ENCODE peak calls at places on chromosomes 6 and 20, in eight cellular contexts. N, J, I, X, T, P, B and M are unnamed samples.

GRCh38 chr6:130697661-130698535 is 129.3 kb upstream of the SMLR1 start:
- DNase-seq in N (peak), J (peak), I (no peak), X (peak), T (peak), P (peak), B (no peak), M (no peak)

GRCh38 chr6:41451515-41452163 is 94.5 kb upstream of the FOXP4 start:
- DNase-seq in N (no peak), J (peak), I (no peak), X (no peak), T (no peak), P (no peak), B (peak), M (no peak)

GRCh38 chr6:163212123-163212522 is 202.4 kb upstream of the QKI start:
- DNase-seq in N (no peak), J (no peak), I (no peak), X (no peak), T (no peak), P (no peak), B (no peak), M (no peak)

GRCh38 chr6:30044630-30045029 is 16.4 kb upstream of the POLR1H start:
- DNase-seq in N (no peak), J (peak), I (no peak), X (peak), T (no peak), P (no peak), B (no peak), M (no peak)

GRCh38 chr6:46044876-46045617 is 29.4 kb upstream of the CLIC5 start:
- DNase-seq in N (peak), J (peak), I (no peak), X (peak), T (no peak), P (no peak), B (peak), M (no peak)

GRCh38 chr6:21523652-21524051 is 69.9 kb upstream of the SOX4 start:
- DNase-seq in N (no peak), J (no peak), I (no peak), X (no peak), T (no peak), P (no peak), B (no peak), M (no peak)

GRCh38 chr6:26538936-26539615 is 910 bp downstream of the HMGN4 start:
- DNase-seq in N (peak), J (no peak), I (no peak), X (no peak), T (no peak), P (no peak), B (no peak), M (no peak)

GRCh38 chr20:64185276-64185900 is 21.1 kb downstream of the MYT1 start:
- DNase-seq in N (no peak), J (no peak), I (no peak), X (no peak), T (no peak), P (no peak), B (no peak), M (no peak)

GRCh38 chr6:34816635-34817301 is 24.9 kb downstream of the BLTP3A start:
- DNase-seq in N (no peak), J (no peak), I (no peak), X (no peak), T (no peak), P (no peak), B (no peak), M (no peak)

GRCh38 chr6:90008189-90008907 is 114.1 kb downstream of the GJA10 start:
- DNase-seq in N (no peak), J (no peak), I (no peak), X (no peak), T (no peak), P (no peak), B (no peak), M (no peak)

GRCh38 chr6:37168809-37169457 is 1.0 kb upstream of the PIM1 start:
- DNase-seq in N (peak), J (no peak), I (no peak), X (no peak), T (peak), P (peak), B (no peak), M (no peak)

GRCh38 chr6:13708679-13709261 is 2.9 kb downstream of the RANBP9 start:
- DNase-seq in N (no peak), J (peak), I (no peak), X (peak), T (no peak), P (no peak), B (no peak), M (no peak)

GRCh38 chr6:38131527-38131965 is 312.0 kb downstream of the ZFAND3 start:
- DNase-seq in N (peak), J (peak), I (no peak), X (peak), T (no peak), P (no peak), B (no peak), M (no peak)

GRCh38 chr6:36840471-36841461 is 1.5 kb upstream of the CPNE5 start:
- DNase-seq in N (no peak), J (peak), I (no peak), X (no peak), T (peak), P (peak), B (peak), M (no peak)

GRCh38 chr6:111423960-111424846 is 58.8 kb downstream of the REV3L start:
- DNase-seq in N (no peak), J (peak), I (no peak), X (peak), T (no peak), P (no peak), B (no peak), M (no peak)

GRCh38 chr6:45709834-45710233 is 305.8 kb downstream of the CLIC5 start:
- DNase-seq in N (no peak), J (peak), I (no peak), X (no peak), T (no peak), P (no peak), B (no peak), M (no peak)

GRCh38 chr6:137958809-137959565 is 91.9 kb downstream of the TNFAIP3 start:
- DNase-seq in N (no peak), J (peak), I (no peak), X (no peak), T (no peak), P (no peak), B (no peak), M (no peak)

GRCh38 chr6:159501558-159501957 is 191.5 kb downstream of the SOD2 start:
- DNase-seq in N (no peak), J (no peak), I (no peak), X (no peak), T (no peak), P (no peak), B (no peak), M (no peak)

GRCh38 chr20:32524871-32525501 is 60.1 kb downstream of the NOL4L start:
- DNase-seq in N (no peak), J (no peak), I (no peak), X (no peak), T (peak), P (no peak), B (peak), M (no peak)

GRCh38 chr20:61660559-61660958 is 405.1 kb downstream of the TAF4 start:
- DNase-seq in N (no peak), J (no peak), I (no peak), X (no peak), T (no peak), P (no peak), B (no peak), M (no peak)

GRCh38 chr6:160343144-160343543 is 5.0 kb upstream of the SLC22A3 start:
- DNase-seq in N (no peak), J (no peak), I (no peak), X (no peak), T (no peak), P (no peak), B (no peak), M (no peak)

GRCh38 chr6:149864578-149865535 is 698 bp upstream of the LRP11 start:
- DNase-seq in N (peak), J (peak), I (no peak), X (peak), T (no peak), P (peak), B (no peak), M (no peak)

GRCh38 chr6:132734694-132735236 is 20.9 kb upstream of the VNN1 start:
- DNase-seq in N (no peak), J (peak), I (no peak), X (no peak), T (no peak), P (peak), B (no peak), M (no peak)

GRCh38 chr20:3712279-3712873 is at the start of gene SIGLEC1:
- DNase-seq in N (no peak), J (peak), I (no peak), X (no peak), T (no peak), P (no peak), B (peak), M (no peak)

GRCh38 chr6:36544228-36544627 is 3.1 kb downstream of the STK38 start:
- DNase-seq in N (no peak), J (peak), I (no peak), X (no peak), T (no peak), P (no peak), B (no peak), M (no peak)

GRCh38 chr20:21099653-21100589 is 6.2 kb downstream of the LINC00237 start:
- DNase-seq in N (peak), J (peak), I (peak), X (no peak), T (peak), P (peak), B (peak), M (no peak)

GRCh38 chr20:24245093-24245492 is 224.3 kb upstream of the SYNDIG1 start:
- DNase-seq in N (no peak), J (no peak), I (no peak), X (no peak), T (no peak), P (no peak), B (no peak), M (no peak)

GRCh38 chr20:62808211-62808865 is 3.7 kb downstream of the OGFR start:
- DNase-seq in N (peak), J (peak), I (peak), X (peak), T (peak), P (peak), B (peak), M (peak)

GRCh38 chr6:142827356-142827755 is 117.6 kb downstream of the HIVEP2 start:
- DNase-seq in N (no peak), J (no peak), I (no peak), X (no peak), T (no peak), P (no peak), B (peak), M (no peak)

GRCh38 chr6:166333172-166333995 is 9.0 kb downstream of the SFT2D1 start:
- DNase-seq in N (no peak), J (no peak), I (no peak), X (no peak), T (no peak), P (no peak), B (no peak), M (no peak)

GRCh38 chr20:39534846-39535245 is 572.7 kb downstream of the DHX35 start:
- DNase-seq in N (no peak), J (no peak), I (no peak), X (no peak), T (peak), P (peak), B (no peak), M (no peak)

GRCh38 chr20:35004051-35004725 is 48.5 kb downstream of the MYH7B start:
- DNase-seq in N (no peak), J (no peak), I (no peak), X (no peak), T (peak), P (no peak), B (peak), M (no peak)

GRCh38 chr6:71468038-71468437 is 179.4 kb downstream of the OGFRL1 start:
- DNase-seq in N (no peak), J (no peak), I (no peak), X (no peak), T (no peak), P (no peak), B (no peak), M (no peak)

GRCh38 chr20:58038123-58038654 is 190.3 kb downstream of the ANKRD60 start:
- DNase-seq in N (no peak), J (no peak), I (no peak), X (no peak), T (no peak), P (no peak), B (no peak), M (no peak)

GRCh38 chr6:101439790-101440189 is 46.3 kb downstream of the GRIK2 start:
- DNase-seq in N (no peak), J (no peak), I (no peak), X (peak), T (no peak), P (no peak), B (no peak), M (no peak)

DNA sequence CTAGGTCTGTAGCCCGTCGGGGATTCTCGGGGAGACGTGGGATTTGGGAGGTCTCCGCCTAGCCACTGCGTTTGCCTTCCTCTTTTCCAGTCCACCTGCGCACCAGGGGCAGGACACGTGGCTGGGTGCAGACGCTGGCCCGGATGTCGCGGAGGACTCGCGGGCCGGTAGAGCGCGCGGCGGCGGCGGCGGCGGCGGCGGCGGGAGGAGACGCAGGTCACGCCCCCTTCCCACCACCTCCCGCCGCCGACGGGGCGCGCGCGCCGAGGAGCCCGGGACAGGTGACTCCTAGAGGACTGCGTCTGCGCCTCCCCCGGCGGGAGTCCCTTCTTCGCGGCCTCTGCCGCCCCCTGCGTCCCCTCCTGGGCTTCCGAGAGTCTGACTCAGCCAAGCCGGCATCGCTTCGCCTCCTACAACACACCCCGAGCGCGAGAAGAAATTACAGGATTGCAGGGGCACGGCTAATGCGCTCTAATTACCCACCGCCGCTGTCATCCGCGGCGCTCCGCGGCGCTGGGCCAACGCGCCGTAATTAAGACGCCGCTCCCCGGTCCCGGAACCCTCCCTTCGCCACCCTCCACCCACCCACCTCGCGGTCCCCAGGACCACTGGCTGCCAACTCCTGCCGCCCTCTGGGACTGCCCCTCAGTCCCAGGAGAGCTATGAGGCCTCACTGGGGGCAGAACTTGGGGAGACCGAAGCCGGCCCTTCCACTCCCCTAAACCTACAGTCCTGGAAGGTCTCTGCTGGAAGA is 124.5 kb downstream of the MRPL14 start:
- DNase-seq in N (peak), J (peak), I (no peak), X (peak), T (peak), P (peak), B (peak), M (peak)
- TF ChIP-seq CTCF in N (no peak), J (peak), I (peak), X (peak), T (peak), P (peak), B (peak), M (peak)

GRCh38 chr20:36951977-36952738 is 650 bp upstream of the SAMHD1 start:
- DNase-seq in N (no peak), J (no peak), I (no peak), X (no peak), T (no peak), P (no peak), B (no peak), M (no peak)

GRCh38 chr20:36956674-36957073 is 5.2 kb upstream of the SAMHD1 start:
- DNase-seq in N (no peak), J (no peak), I (no peak), X (no peak), T (no peak), P (no peak), B (no peak), M (no peak)

GRCh38 chr20:36950432-36951197 is 893 bp downstream of the SAMHD1 start:
- DNase-seq in N (peak), J (peak), I (no peak), X (no peak), T (peak), P (peak), B (no peak), M (no peak)

DNA sequence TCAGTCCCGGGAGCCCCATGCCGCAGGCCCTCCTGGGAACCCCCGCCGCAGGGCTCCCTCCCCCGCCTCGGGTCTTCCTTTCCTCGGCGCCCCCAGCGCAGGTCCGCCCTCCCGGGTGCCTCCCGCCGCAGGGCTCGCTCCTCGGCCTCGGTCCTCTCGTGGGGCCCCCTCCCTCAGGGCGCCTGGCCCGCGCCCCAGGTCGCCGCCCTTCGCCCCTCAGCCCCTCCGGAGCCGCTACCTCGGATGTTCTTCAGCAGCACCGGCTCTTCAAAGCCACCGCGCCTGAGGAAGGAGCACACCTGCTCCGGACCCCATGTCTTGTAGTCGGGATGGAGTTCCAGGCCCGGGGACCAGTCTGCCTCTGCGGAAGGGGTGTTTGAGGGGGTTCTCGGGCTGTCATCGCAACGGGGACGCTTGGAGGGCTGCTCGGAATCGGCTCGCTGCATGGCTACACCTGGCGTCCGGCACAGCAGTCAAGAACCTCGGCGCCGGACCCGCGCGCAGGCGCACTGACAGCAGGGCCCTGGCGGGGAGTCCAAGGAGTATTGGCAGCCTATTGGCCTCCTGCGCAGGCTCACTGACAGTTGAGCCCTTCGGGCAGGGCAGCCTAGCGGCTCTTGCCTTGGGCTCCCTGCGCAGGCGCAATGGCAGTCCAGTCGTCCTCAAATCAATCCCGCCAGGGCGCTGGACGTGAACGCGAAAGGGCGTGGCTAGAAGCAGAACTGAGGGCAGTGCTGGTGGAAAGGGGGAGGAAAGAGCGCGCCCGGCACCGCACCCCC is at the start of gene SAMHD1:
- DNase-seq in N (peak), J (peak), I (peak), X (peak), T (peak), P (peak), B (peak), M (peak)
- TF ChIP-seq CTCF in N (no peak), J (no peak), I (peak), X (no peak), T (no peak), P (no peak), B (no peak), M (no peak)

DNA sequence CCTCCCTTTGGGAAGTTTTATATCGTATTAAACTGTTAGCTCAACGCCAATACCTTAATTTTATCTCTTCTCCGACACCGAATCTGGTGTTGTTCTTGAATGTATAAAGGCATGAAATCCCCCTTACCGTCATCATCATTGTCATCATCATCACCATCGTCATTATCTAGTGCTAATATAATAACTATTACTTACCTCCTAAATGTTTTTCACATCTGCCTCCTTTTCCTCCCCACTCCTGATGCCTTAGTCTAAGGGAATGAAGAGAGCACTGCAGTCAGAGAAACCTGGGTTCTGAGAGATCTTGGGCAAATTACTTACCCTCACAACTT is 691 bp upstream of the ZBTB24 start:
- DNase-seq in N (no peak), J (no peak), I (no peak), X (no peak), T (no peak), P (no peak), B (no peak), M (no peak)
- TF ChIP-seq CTCF in N (no peak), J (no peak), I (no peak), X (no peak), T (no peak), P (no peak), B (no peak), M (no peak)

GRCh38 chr6:12504325-12504966 is 212.1 kb upstream of the PHACTR1 start:
- DNase-seq in N (peak), J (no peak), I (no peak), X (no peak), T (peak), P (peak), B (no peak), M (no peak)
- TF ChIP-seq CTCF in N (no peak), J (peak), I (peak), X (peak), T (peak), P (peak), B (no peak), M (peak)

GRCh38 chr6:169108753-169109152 is 144.9 kb downstream of the THBS2 start:
- DNase-seq in N (no peak), J (no peak), I (no peak), X (no peak), T (no peak), P (no peak), B (no peak), M (no peak)

GRCh38 chr6:169109821-169110220 is 143.8 kb downstream of the THBS2 start:
- DNase-seq in N (no peak), J (no peak), I (no peak), X (no peak), T (no peak), P (no peak), B (no peak), M (no peak)

GRCh38 chr6:169109381-169109780 is 144.3 kb downstream of the THBS2 start:
- DNase-seq in N (no peak), J (no peak), I (no peak), X (no peak), T (no peak), P (no peak), B (no peak), M (no peak)

GRCh38 chr6:169101981-169102380 is 151.7 kb downstream of the THBS2 start:
- DNase-seq in N (no peak), J (peak), I (no peak), X (no peak), T (no peak), P (no peak), B (no peak), M (no peak)

DNA sequence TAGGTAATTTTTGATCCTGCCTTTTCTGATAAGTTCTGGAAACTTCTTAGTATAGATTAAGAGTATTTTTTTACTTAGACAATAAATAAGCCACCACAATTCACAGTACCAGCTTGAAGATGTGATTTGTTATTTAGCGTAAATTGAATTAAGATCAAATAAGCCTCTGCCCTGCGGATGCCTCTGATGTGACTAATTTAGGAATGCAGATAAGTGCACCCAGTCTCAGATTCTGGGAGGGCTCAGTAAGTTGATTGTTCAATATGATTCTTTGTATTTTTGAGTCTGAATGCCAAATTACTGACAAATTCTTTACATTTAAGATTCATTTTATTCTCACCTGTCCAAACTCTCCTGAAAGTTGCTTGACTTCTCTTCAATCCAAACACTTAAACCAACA is 147.5 kb downstream of the THBS2 start:
- DNase-seq in N (no peak), J (peak), I (no peak), X (no peak), T (no peak), P (no peak), B (no peak), M (no peak)
- TF ChIP-seq CTCF in N (no peak), J (no peak), I (no peak), X (no peak), T (no peak), P (no peak), B (no peak), M (no peak)